ENCODE peak calls at places on chromosomes 5 and 9, in ten cellular contexts. V is MM.1S, K is IMR-90, B is fibroblast of pulmonary artery, A is WTC11, F is astrocyte of the spinal cord, M is OCI-LY7, U is vagina, D is choroid plexus epithelial cell, I is CD14-positive monocyte. N is an unnamed sample.

GRCh38 chr9:109737295-109737694 is 42.7 kb upstream of the PALM2AKAP2 start:
- DNase-seq in V (no peak), K (no peak), B (no peak), A (no peak), F (no peak), M (no peak), U (no peak), D (no peak), I (no peak), N (no peak)

GRCh38 chr5:7078901-7079300 is 317.0 kb upstream of the ADCY2 start:
- DNase-seq in V (no peak), K (no peak), B (no peak), A (peak; percentile 50), F (no peak), M (peak; percentile 1), U (no peak), D (no peak), I (no peak), N (no peak)

GRCh38 chr9:27247756-27248155 is 49.2 kb downstream of the EQTN start:
- DNase-seq in V (peak; percentile 7), K (peak; percentile 59), B (peak; percentile 64), A (peak; percentile 47), F (peak; percentile 47), M (peak; percentile 23), U (no peak), D (peak; percentile 75), I (no peak), N (peak; percentile 24)

GRCh38 chr9:132896906-132897305 is 18.2 kb downstream of the SPACA9 start:
- DNase-seq in V (no peak), K (peak; percentile 25), B (peak; percentile 26), A (no peak), F (no peak), M (no peak), U (no peak), D (no peak), I (no peak), N (no peak)

GRCh38 chr5:76082790-76083554 is at the start of gene SV2C:
- DNase-seq in V (peak; percentile 86), K (no peak), B (no peak), A (peak; percentile 47), F (peak; percentile 5), M (no peak), U (no peak), D (peak; percentile 13), I (no peak), N (no peak)

GRCh38 chr9:121774715-121775613 is 123.5 kb downstream of the DAB2IP start:
- DNase-seq in V (no peak), K (no peak), B (no peak), A (no peak), F (no peak), M (no peak), U (no peak), D (no peak), I (no peak), N (no peak)

GRCh38 chr9:85117831-85118230 is 448.3 kb downstream of the NTRK2 start:
- DNase-seq in V (no peak), K (no peak), B (no peak), A (no peak), F (no peak), M (no peak), U (no peak), D (no peak), I (no peak), N (no peak)

GRCh38 chr5:151288180-151288579 is 15.4 kb downstream of the SLC36A3 start:
- DNase-seq in V (no peak), K (no peak), B (no peak), A (no peak), F (no peak), M (peak; percentile 44), U (no peak), D (no peak), I (no peak), N (no peak)

GRCh38 chr5:96997265-96997859 is 61.5 kb downstream of the LNPEP start:
- DNase-seq in V (peak; percentile 63), K (peak; percentile 63), B (peak; percentile 79), A (no peak), F (peak; percentile 67), M (peak; percentile 70), U (no peak), D (peak; percentile 85), I (no peak), N (no peak)

GRCh38 chr5:26060212-26060611 is 978.2 kb downstream of the CDH9 start:
- DNase-seq in V (no peak), K (no peak), B (no peak), A (no peak), F (no peak), M (no peak), U (no peak), D (no peak), I (no peak), N (no peak)
- TF ChIP-seq CTCF in V (no peak), K (no peak), B (no peak), A (no peak), F (no peak), M (no peak), U (no peak), D (no peak), I (no peak), N (no peak)

GRCh38 chr5:139275536-139276297 is 17.8 kb upstream of the MATR3 start:
- DNase-seq in V (peak; percentile 53), K (no peak), B (no peak), A (no peak), F (no peak), M (peak; percentile 63), U (no peak), D (no peak), I (no peak), N (no peak)

GRCh38 chr5:139272471-139273321 is 20.8 kb upstream of the MATR3 start:
- DNase-seq in V (peak; percentile 49), K (peak; percentile 62), B (peak; percentile 27), A (no peak), F (peak; percentile 32), M (peak; percentile 35), U (no peak), D (peak; percentile 23), I (no peak), N (peak; percentile 68)

GRCh38 chr5:139273322-139273571 is 20.3 kb upstream of the MATR3 start:
- DNase-seq in V (no peak), K (no peak), B (no peak), A (no peak), F (no peak), M (no peak), U (no peak), D (no peak), I (no peak), N (no peak)

GRCh38 chr5:139271201-139272027 is 22.1 kb upstream of the MATR3 start:
- DNase-seq in V (no peak), K (peak; percentile 94), B (peak; percentile 93), A (no peak), F (peak; percentile 83), M (no peak), U (no peak), D (peak; percentile 86), I (no peak), N (peak; percentile 54)

GRCh38 chr5:139273572-139274264 is 19.8 kb upstream of the MATR3 start:
- DNase-seq in V (peak; percentile 88), K (peak; percentile 80), B (peak; percentile 86), A (peak; percentile 88), F (peak; percentile 85), M (peak; percentile 92), U (no peak), D (peak; percentile 89), I (peak; percentile 95), N (no peak)
- TF ChIP-seq CTCF in V (no peak), K (no peak), B (no peak), A (no peak), F (no peak), M (peak; percentile 29), U (no peak), D (peak; percentile 9), I (peak; percentile 19), N (no peak)

GRCh38 chr9:127049581-127049980 is 72.9 kb downstream of the ANGPTL2 start:
- DNase-seq in V (no peak), K (peak; percentile 55), B (peak; percentile 58), A (no peak), F (no peak), M (no peak), U (peak; percentile 67), D (peak; percentile 14), I (no peak), N (no peak)

GRCh38 chr9:127050152-127050551 is 72.3 kb downstream of the ANGPTL2 start:
- DNase-seq in V (no peak), K (no peak), B (no peak), A (no peak), F (no peak), M (no peak), U (peak; percentile 84), D (no peak), I (peak; percentile 9), N (no peak)

GRCh38 chr9:127047971-127048370 is 74.5 kb downstream of the ANGPTL2 start:
- DNase-seq in V (no peak), K (no peak), B (no peak), A (no peak), F (no peak), M (no peak), U (peak; percentile 37), D (no peak), I (no peak), N (no peak)

GRCh38 chr9:127050581-127050980 is 71.9 kb downstream of the ANGPTL2 start:
- DNase-seq in V (no peak), K (no peak), B (no peak), A (no peak), F (no peak), M (no peak), U (no peak), D (peak; percentile 24), I (no peak), N (no peak)

DNA sequence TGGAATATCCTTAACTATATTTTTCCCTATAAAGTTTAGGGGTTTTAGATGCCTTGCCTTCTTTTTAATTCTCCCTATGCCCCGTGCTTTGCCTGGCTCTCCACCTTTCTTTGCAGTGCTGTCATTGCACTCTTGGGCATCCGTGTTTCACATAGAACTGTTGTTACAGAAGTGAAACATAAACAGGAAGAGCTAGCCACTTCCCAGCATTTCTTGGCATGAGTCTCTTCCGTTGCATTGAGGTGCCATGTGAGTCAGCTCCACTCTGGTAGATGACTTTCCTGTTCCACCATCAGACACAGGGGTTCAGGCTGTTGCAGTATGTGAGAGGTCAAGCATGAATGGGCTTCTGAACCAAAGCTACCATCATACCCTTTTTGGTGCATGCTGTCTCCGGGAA is 73.4 kb downstream of the ANGPTL2 start:
- DNase-seq in V (peak; percentile 69), K (peak; percentile 97), B (peak; percentile 98), A (no peak), F (peak; percentile 90), M (no peak), U (peak; percentile 64), D (peak; percentile 92), I (peak; percentile 76), N (peak; percentile 62)
- TF ChIP-seq CTCF in V (peak; percentile 32), K (peak; percentile 34), B (peak; percentile 78), A (no peak), F (peak; percentile 45), M (no peak), U (peak; percentile 18), D (peak; percentile 58), I (peak; percentile 5), N (peak; percentile 42)

DNA sequence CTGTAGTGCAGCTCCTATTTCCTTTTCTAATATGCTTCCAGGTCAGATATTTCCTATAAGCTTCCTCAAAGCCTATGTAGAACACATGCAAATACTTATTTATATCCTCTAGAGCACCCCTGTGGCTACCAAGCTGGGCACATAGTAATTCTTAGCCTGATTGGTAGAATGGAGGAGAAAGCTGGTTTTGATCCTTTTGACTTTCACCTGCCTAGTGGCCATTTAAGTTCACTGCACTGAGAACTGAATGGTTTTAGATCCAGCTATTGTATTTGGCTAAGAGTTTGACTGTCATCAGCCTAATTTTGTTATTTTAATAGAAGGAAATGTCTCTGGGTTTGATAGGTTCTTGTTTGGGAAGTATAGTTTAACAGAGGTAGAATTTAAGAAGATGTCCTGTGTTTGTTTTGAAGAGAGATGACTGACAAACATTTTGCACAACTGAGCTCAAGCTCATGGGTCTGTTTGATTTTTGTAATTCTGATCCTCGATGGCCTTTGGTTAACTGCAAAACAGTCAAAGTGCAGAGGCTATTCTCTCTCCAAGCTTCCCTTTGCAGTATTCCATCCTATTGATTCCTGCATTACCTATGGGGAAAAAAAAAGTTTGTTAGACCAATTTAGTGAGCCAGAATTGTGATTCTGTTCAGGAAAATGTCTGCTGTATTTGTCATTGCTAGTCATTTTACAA is 85.4 kb downstream of the KCNN2 start:
- DNase-seq in V (peak; percentile 12), K (peak; percentile 3), B (peak; percentile 6), A (no peak), F (no peak), M (peak; percentile 2), U (no peak), D (peak; percentile 19), I (no peak), N (no peak)
- TF ChIP-seq CTCF in V (peak; percentile 32), K (no peak), B (peak; percentile 30), A (peak; percentile 24), F (peak; percentile 32), M (peak; percentile 55), U (no peak), D (peak; percentile 40), I (peak; percentile 6), N (no peak)